ENCODE peak calls at places on chromosomes 4 and X, in ten cellular contexts. T is pancreas; V is OCI-LY7; Q is tibial nerve; R is CD8-positive, alpha-beta T cell; I is astrocyte; L is stomach; M is HCT116; F is lung; G is mammary epithelial cell. P is an unnamed sample.
A peak's percentile ranks its signal among the peaks of the same experiment; 100 is the strongest.

GRCh38 chr4:139736257-139736626 is 70.6 kb downstream of the MGST2 start:
- DNase-seq in T (no peak), V (no peak), Q (no peak), R (no peak), I (no peak), L (no peak), M (no peak), F (no peak), G (no peak), P (no peak)

GRCh38 chrX:22534643-22535042 is 261.9 kb downstream of the CBLL2 start:
- DNase-seq in T (no peak), V (no peak), Q (no peak), R (no peak), I (peak; percentile 86), L (no peak), M (no peak), F (no peak), G (peak; percentile 81), P (no peak)

GRCh38 chr4:69092980-69093568 is 3.2 kb upstream of the UGT2B7 start:
- DNase-seq in T (no peak), V (no peak), Q (no peak), R (no peak), I (no peak), L (no peak), M (no peak), F (no peak), G (no peak), P (no peak)

GRCh38 chr4:7800410-7800809 is 139.3 kb downstream of the AFAP1 start:
- DNase-seq in T (no peak), V (no peak), Q (no peak), R (no peak), I (no peak), L (no peak), M (no peak), F (no peak), G (no peak), P (no peak)

GRCh38 chr4:7339751-7340552 is 94.8 kb downstream of the PSAPL1 start:
- DNase-seq in T (no peak), V (no peak), Q (no peak), R (no peak), I (no peak), L (no peak), M (no peak), F (no peak), G (no peak), P (no peak)

GRCh38 chr4:180028682-180029081 is 2214.5 kb upstream of the TENM3 start:
- DNase-seq in T (no peak), V (peak; percentile 84), Q (no peak), R (no peak), I (peak; percentile 29), L (no peak), M (peak; percentile 33), F (no peak), G (peak; percentile 2), P (peak; percentile 8)

GRCh38 chr4:155543126-155543765 is 123.4 kb upstream of the GUCY1A1 start:
- DNase-seq in T (no peak), V (no peak), Q (no peak), R (no peak), I (peak; percentile 59), L (no peak), M (no peak), F (no peak), G (peak; percentile 75), P (no peak)

GRCh38 chrX:108396188-108396885 is 41.9 kb downstream of the COL4A6 start:
- DNase-seq in T (no peak), V (no peak), Q (no peak), R (no peak), I (peak; percentile 46), L (no peak), M (peak; percentile 47), F (no peak), G (peak; percentile 92), P (no peak)

GRCh38 chr4:74367656-74368055 is 2.7 kb downstream of the EREG start:
- DNase-seq in T (no peak), V (no peak), Q (no peak), R (no peak), I (no peak), L (no peak), M (no peak), F (no peak), G (no peak), P (no peak)

GRCh38 chr4:74365761-74366160 is 816 bp downstream of the EREG start:
- DNase-seq in T (peak; percentile 56), V (no peak), Q (no peak), R (no peak), I (peak; percentile 5), L (peak; percentile 45), M (no peak), F (no peak), G (no peak), P (no peak)

GRCh38 chr4:74370912-74371311 is 6.0 kb downstream of the EREG start:
- DNase-seq in T (no peak), V (peak; percentile 30), Q (no peak), R (no peak), I (peak; percentile 25), L (no peak), M (peak; percentile 70), F (peak; percentile 38), G (peak; percentile 58), P (no peak)

GRCh38 chr4:74366367-74366891 is 1.5 kb downstream of the EREG start:
- DNase-seq in T (no peak), V (no peak), Q (no peak), R (no peak), I (no peak), L (no peak), M (no peak), F (no peak), G (peak; percentile 45), P (no peak)

GRCh38 chr4:74369860-74370259 is 4.9 kb downstream of the EREG start:
- DNase-seq in T (no peak), V (no peak), Q (no peak), R (no peak), I (no peak), L (no peak), M (no peak), F (no peak), G (no peak), P (no peak)
- H3K4me3 ChIP-seq in T (no peak overlapping the region), V (no peak overlapping the region), Q (no peak overlapping the region), R (no peak overlapping the region), I (no peak overlapping the region), L (no peak overlapping the region), M (no peak overlapping the region), F (no peak overlapping the region), G (no peak overlapping the region), P (no peak overlapping the region)

GRCh38 chrX:8851487-8851886 is 50.3 kb upstream of the FAM9A start:
- DNase-seq in T (no peak), V (no peak), Q (no peak), R (no peak), I (no peak), L (no peak), M (no peak), F (no peak), G (no peak), P (no peak)

GRCh38 chrX:8849462-8849861 is 48.3 kb upstream of the FAM9A start:
- DNase-seq in T (no peak), V (no peak), Q (no peak), R (no peak), I (no peak), L (no peak), M (no peak), F (no peak), G (no peak), P (no peak)

GRCh38 chrX:8846271-8846670 is 45.1 kb upstream of the FAM9A start:
- DNase-seq in T (no peak), V (no peak), Q (no peak), R (no peak), I (peak; percentile 56), L (no peak), M (no peak), F (no peak), G (no peak), P (no peak)

GRCh38 chrX:8848921-8849320 is 47.7 kb upstream of the FAM9A start:
- DNase-seq in T (no peak), V (no peak), Q (no peak), R (no peak), I (peak; percentile 72), L (no peak), M (no peak), F (no peak), G (peak; percentile 2), P (no peak)

DNA sequence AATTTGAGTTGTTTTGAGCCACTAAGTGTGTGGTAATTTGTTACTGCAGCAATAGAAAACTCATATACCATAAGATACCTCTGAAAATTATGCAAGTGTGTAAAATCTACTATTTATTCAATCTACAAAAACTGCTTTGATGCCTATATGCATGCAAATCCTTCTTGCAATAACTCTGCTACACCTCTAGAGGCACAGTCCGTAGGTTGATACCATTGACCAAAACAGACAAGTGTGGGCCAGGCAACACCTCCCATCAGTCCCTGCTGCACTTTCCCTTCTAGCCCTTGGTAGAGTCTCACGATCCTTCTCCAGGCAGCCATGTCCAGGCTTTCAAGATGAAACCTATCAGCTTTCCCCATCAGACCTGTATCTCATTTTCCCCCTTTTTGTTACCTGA is 48.8 kb upstream of the FAM9A start:
- DNase-seq in T (no peak), V (no peak), Q (no peak), R (no peak), I (no peak), L (no peak), M (no peak), F (no peak), G (no peak), P (no peak)
- TF ChIP-seq CTCF in T (no peak), V (peak; percentile 29), Q (no peak), R (no peak), I (no peak), L (no peak), M (no peak), F (no peak), G (peak; percentile 12), P (peak; percentile 16)

GRCh38 chrX:1416965-1417760 is 25.2 kb upstream of the SLC25A6 start:
- DNase-seq in T (peak; percentile 16), V (no peak), Q (no peak), R (no peak), I (no peak), L (no peak), M (no peak), F (no peak), G (no peak), P (no peak)
- H3K4me3 ChIP-seq in T (no peak overlapping the region), V (no peak overlapping the region), Q (no peak overlapping the region), R (no peak overlapping the region), I (no peak overlapping the region), L (no peak overlapping the region), M (no peak overlapping the region), F (no peak overlapping the region), G (no peak overlapping the region), P (no peak overlapping the region)

GRCh38 chrX:53049127-53049517 is 533 bp downstream of the GPR173 start:
- DNase-seq in T (peak; percentile 60), V (no peak), Q (no peak), R (no peak), I (no peak), L (no peak), M (no peak), F (no peak), G (no peak), P (no peak)

GRCh38 chrX:53050841-53051240 is 2.3 kb downstream of the GPR173 start:
- DNase-seq in T (no peak), V (no peak), Q (no peak), R (no peak), I (peak; percentile 35), L (no peak), M (no peak), F (no peak), G (no peak), P (no peak)

GRCh38 chrX:53045002-53045401 is 3.6 kb upstream of the GPR173 start:
- DNase-seq in T (no peak), V (no peak), Q (no peak), R (no peak), I (no peak), L (no peak), M (no peak), F (no peak), G (no peak), P (peak; percentile 2)

GRCh38 chrX:53048169-53049126 is at the start of gene GPR173:
- DNase-seq in T (peak; percentile 55), V (peak; percentile 56), Q (peak; percentile 17), R (no peak), I (peak; percentile 62), L (no peak), M (no peak), F (no peak), G (no peak), P (no peak)

GRCh38 chrX:53047228-53047627 is 1.4 kb upstream of the GPR173 start:
- DNase-seq in T (no peak), V (peak; percentile 9), Q (no peak), R (no peak), I (no peak), L (no peak), M (no peak), F (no peak), G (no peak), P (no peak)
- TF ChIP-seq CTCF in T (no peak), V (peak; percentile 52), Q (no peak), R (no peak), I (peak; percentile 26), L (no peak), M (peak; percentile 36), F (no peak), G (no peak), P (no peak)